ENCODE peak calls at places on chromosomes 13 and 19, in ten cellular contexts. C is GM03348; D is NCI-H1694; X is islet precursor cell; Q is cardiac muscle cell; H is activated CD4-positive, alpha-beta T cell treated with anti-CD3 and anti-CD28 coated beads for 48 hours; S is BE2C; A is pons; T is MV-4-11; Z is adipocyte. N is an unnamed sample.

GRCh38 chr13:99657848-99658265 is 156.6 kb downstream of the TM9SF2 start:
- DNase-seq in S (no peak), A (peak), Z (no peak), X (peak), C (peak), H (peak), T (no peak), Q (peak), D (no peak), N (peak)

GRCh38 chr19:38209671-38210457 is 14.2 kb downstream of the DPF1 start:
- DNase-seq in Q (peak), C (peak), Z (peak), H (no peak), S (peak), T (peak), D (peak), X (peak), A (peak), N (no peak)

GRCh38 chr19:33705860-33706259 is 84.1 kb downstream of the CHST8 start:
- DNase-seq in S (no peak), C (no peak), T (no peak), X (no peak), D (no peak), Z (no peak), A (no peak), Q (no peak), H (no peak), N (no peak)

GRCh38 chr19:57949296-57949695 is 1.8 kb upstream of the ZNF256 start:
- DNase-seq in Z (no peak), X (no peak), A (no peak), H (no peak), S (no peak), Q (no peak), D (no peak), C (no peak), T (no peak), N (no peak)

GRCh38 chr19:47518139-47518538 is 3.3 kb upstream of the NAPA start:
- DNase-seq in H (peak), C (no peak), X (no peak), D (no peak), Z (no peak), A (no peak), S (no peak), Q (no peak), T (peak), N (peak)

GRCh38 chr13:93364166-93364565 is 137.6 kb downstream of the GPC6 start:
- DNase-seq in Q (no peak), D (no peak), X (no peak), Z (peak), A (no peak), T (no peak), H (no peak), C (no peak), S (no peak), N (no peak)

GRCh38 chr19:33292595-33293254 is 9.6 kb downstream of the CEBPA start:
- DNase-seq in Z (no peak), Q (no peak), S (no peak), D (no peak), C (no peak), H (no peak), T (peak), X (no peak), A (no peak), N (no peak)

GRCh38 chr19:35495107-35496064 is 5.1 kb upstream of the KRTDAP start:
- DNase-seq in H (peak), C (peak), S (peak), Q (peak), A (peak), T (peak), Z (peak), D (peak), X (peak), N (peak)

GRCh38 chr13:25422153-25422552 is 50.4 kb downstream of the ATP8A2 start:
- DNase-seq in X (no peak), S (no peak), A (no peak), Q (no peak), T (no peak), Z (no peak), D (no peak), H (no peak), C (no peak), N (no peak)

GRCh38 chr13:75908137-75908536 is 272.0 kb downstream of the LMO7 start:
- DNase-seq in C (peak), A (peak), X (peak), D (peak), T (no peak), Q (peak), Z (peak), H (no peak), S (no peak), N (no peak)

GRCh38 chr19:13707901-13708300 is 56.4 kb upstream of the MRI1 start:
- DNase-seq in T (no peak), D (no peak), C (no peak), Q (no peak), A (no peak), H (no peak), Z (no peak), X (no peak), S (no peak), N (no peak)

GRCh38 chr13:48586591-48587103 is 53.8 kb upstream of the RCBTB2 start:
- DNase-seq in S (peak), Z (no peak), D (no peak), A (peak), C (peak), X (no peak), T (peak), H (no peak), Q (no peak), N (no peak)

GRCh38 chr13:110644892-110645521 is 29.7 kb downstream of the NAXD start:
- DNase-seq in D (peak), H (peak), X (peak), A (peak), C (peak), Q (peak), T (peak), Z (peak), S (peak), N (peak)

GRCh38 chr19:46840157-46840942 is 10.3 kb downstream of the AP2S1 start:
- DNase-seq in A (peak), H (peak), T (peak), Z (peak), D (peak), X (peak), S (peak), Q (peak), C (peak), N (peak)

GRCh38 chr19:40502081-40502480 is 35.3 kb downstream of the SPTBN4 start:
- DNase-seq in C (no peak), Q (no peak), A (no peak), S (no peak), D (no peak), X (no peak), H (no peak), Z (no peak), T (no peak), N (no peak)

GRCh38 chr19:2654585-2654861 is 48.0 kb downstream of the GNG7 start:
- DNase-seq in X (no peak), Z (no peak), S (no peak), H (no peak), A (no peak), C (no peak), T (no peak), Q (no peak), D (no peak), N (no peak)

GRCh38 chr13:100512422-100512821 is 76.2 kb downstream of the GGACT start:
- DNase-seq in H (no peak), Z (no peak), T (no peak), C (no peak), Q (no peak), X (peak), A (no peak), S (no peak), D (no peak), N (no peak)

GRCh38 chr13:29105779-29106178 is 285.6 kb downstream of the MTUS2 start:
- DNase-seq in Q (peak), C (no peak), A (no peak), S (peak), T (no peak), X (no peak), H (no peak), D (no peak), Z (no peak), N (no peak)

GRCh38 chr19:2578911-2579677 is 103.2 kb downstream of the GADD45B start:
- DNase-seq in D (no peak), X (peak), T (peak), Z (peak), A (peak), S (peak), C (peak), Q (peak), H (peak), N (peak)

GRCh38 chr19:18879579-18880373 is 16.2 kb downstream of the CERS1 start:
- DNase-seq in H (peak), X (peak), D (no peak), Z (peak), T (peak), C (peak), A (no peak), S (peak), Q (no peak), N (peak)

GRCh38 chr13:42548731-42549554 is 25.0 kb upstream of the TNFSF11 start:
- DNase-seq in X (no peak), S (no peak), A (peak), T (peak), Q (no peak), Z (no peak), C (no peak), D (no peak), H (no peak), N (no peak)

GRCh38 chr19:55486971-55487883 is 1.0 kb upstream of the SSC5D start:
- DNase-seq in H (peak), A (no peak), Q (peak), X (peak), S (peak), T (peak), C (peak), D (no peak), Z (peak), N (peak)

GRCh38 chr13:102347490-102347889 is 54.4 kb downstream of the FGF14 start:
- DNase-seq in T (no peak), D (no peak), A (no peak), X (no peak), S (no peak), Z (no peak), C (no peak), Q (no peak), H (no peak), N (no peak)

GRCh38 chr13:58946274-58946673 is 1217.5 kb downstream of the DIAPH3 start:
- DNase-seq in C (no peak), D (no peak), A (no peak), Q (no peak), X (no peak), S (no peak), Z (no peak), T (peak), H (no peak), N (no peak)

GRCh38 chr19:58356236-58356970 is 3.1 kb upstream of the A1BG start:
- DNase-seq in S (no peak), T (no peak), D (no peak), H (peak), C (peak), Q (no peak), X (no peak), Z (no peak), A (no peak), N (peak)

GRCh38 chr13:100130092-100130491 is 41.2 kb downstream of the PCCA start:
- DNase-seq in Q (no peak), S (peak), A (peak), Z (peak), X (no peak), D (no peak), H (no peak), C (peak), T (no peak), N (no peak)

GRCh38 chr13:80841346-80841882 is 500.5 kb upstream of the SPRY2 start:
- DNase-seq in C (no peak), X (no peak), A (no peak), Z (no peak), D (no peak), H (no peak), T (no peak), S (no peak), Q (no peak), N (no peak)

GRCh38 chr13:94479559-94480095 is at the start of gene DCT:
- DNase-seq in T (no peak), C (no peak), Q (no peak), H (no peak), S (no peak), D (no peak), X (no peak), Z (no peak), A (no peak), N (no peak)

GRCh38 chr13:78595458-78595818 is 7.9 kb downstream of the POU4F1 start:
- DNase-seq in Q (no peak), D (no peak), S (no peak), X (peak), Z (no peak), C (no peak), H (no peak), A (no peak), T (no peak), N (no peak)

GRCh38 chr19:10505583-10506229 is 2.5 kb upstream of the KEAP1 start:
- DNase-seq in T (peak), S (peak), A (peak), H (peak), X (peak), C (peak), Q (peak), Z (peak), D (peak), N (peak)

GRCh38 chr13:48155850-48156249 is 60.9 kb upstream of the MED4 start:
- DNase-seq in Z (peak), T (peak), A (no peak), D (no peak), Q (no peak), X (no peak), H (no peak), C (peak), S (no peak), N (no peak)

GRCh38 chr19:8361921-8362793 is 1.8 kb upstream of the ANGPTL4 start:
- DNase-seq in A (peak), H (peak), Z (peak), S (peak), T (peak), D (peak), Q (peak), X (peak), C (peak), N (peak)

GRCh38 chr13:83666126-83666525 is 216.1 kb downstream of the SLITRK1 start:
- DNase-seq in X (no peak), S (no peak), C (peak), D (no peak), Z (peak), A (no peak), T (no peak), Q (no peak), H (no peak), N (no peak)

GRCh38 chr19:1144741-1145140 is 29.3 kb downstream of the SBNO2 start:
- DNase-seq in D (no peak), T (no peak), A (no peak), C (no peak), Z (no peak), X (no peak), S (no peak), H (no peak), Q (no peak), N (no peak)